ENCODE peak calls at places on chromosomes 12 and 14, in nine cellular contexts. N is fibroblast of lung, Z is IMR-90, W is Karpas-422, F is H9, U is neuronal stem cell, T is trophoblast cell, X is mesenchymal stem cell, P is GM12878. S is an unnamed sample.

GRCh38 chr12:52687527-52688385 is 7.5 kb upstream of the KRT1 start:
- DNase-seq in N (no peak), Z (no peak), W (no peak), F (no peak), U (no peak), T (peak), X (no peak), P (no peak), S (peak)

GRCh38 chr12:39372929-39373328 is 70.0 kb downstream of the KIF21A start:
- DNase-seq in N (no peak), Z (no peak), W (no peak), F (no peak), U (no peak), T (no peak), X (no peak), P (peak), S (peak)

GRCh38 chr14:77124345-77125274 is 17.0 kb downstream of the ZDHHC22 start:
- DNase-seq in N (peak), Z (peak), W (no peak), F (peak), U (peak), T (peak), X (peak), P (no peak), S (peak)

GRCh38 chr12:89799316-89799715 is 90.7 kb upstream of the ATP2B1 start:
- DNase-seq in N (no peak), Z (no peak), W (no peak), F (no peak), U (no peak), T (no peak), X (no peak), P (no peak), S (no peak)

GRCh38 chr12:32987526-32987925 is 90.9 kb upstream of the PKP2 start:
- DNase-seq in N (no peak), Z (no peak), W (no peak), F (no peak), U (no peak), T (no peak), X (no peak), P (no peak), S (no peak)

GRCh38 chr12:3335078-3335487 is 155.9 kb upstream of the PRMT8 start:
- DNase-seq in N (no peak), Z (no peak), W (no peak), F (no peak), U (no peak), T (no peak), X (no peak), P (no peak), S (no peak)

GRCh38 chr14:74670726-74671125 is 42.2 kb downstream of the AREL1 start:
- DNase-seq in N (peak), Z (peak), W (no peak), F (no peak), U (no peak), T (no peak), X (peak), P (no peak), S (no peak)

GRCh38 chr12:104495786-104496185 is 39.0 kb downstream of the CHST11 start:
- DNase-seq in N (peak), Z (peak), W (no peak), F (no peak), U (no peak), T (no peak), X (no peak), P (no peak), S (no peak)

GRCh38 chr12:119505001-119505400 is 88.6 kb upstream of the TMEM233 start:
- DNase-seq in N (peak), Z (no peak), W (no peak), F (no peak), U (no peak), T (peak), X (no peak), P (no peak), S (no peak)

GRCh38 chr12:74941678-74942077 is 268.0 kb downstream of the KCNC2 start:
- DNase-seq in N (no peak), Z (no peak), W (no peak), F (no peak), U (no peak), T (no peak), X (no peak), P (no peak), S (no peak)

GRCh38 chr12:92369643-92370042 is 224.0 kb upstream of the BTG1 start:
- DNase-seq in N (peak), Z (no peak), W (no peak), F (no peak), U (no peak), T (no peak), X (no peak), P (no peak), S (peak)

GRCh38 chr12:14243941-14244340 is 121.5 kb upstream of the ATF7IP start:
- DNase-seq in N (no peak), Z (no peak), W (no peak), F (no peak), U (no peak), T (peak), X (no peak), P (no peak), S (no peak)
- H3K9ac ChIP-seq in N (no peak), Z (no peak), W (no peak), F (no peak), U (no peak), T (no peak), X (no peak), P (no peak), S (no peak)

GRCh38 chr12:121789233-121789781 is 4.2 kb downstream of the RHOF start:
- DNase-seq in N (no peak), Z (no peak), W (no peak), F (no peak), U (no peak), T (no peak), X (no peak), P (no peak), S (no peak)
- H3K27ac ChIP-seq in N (no peak), Z (no peak), W (no peak), F (no peak), U (no peak), T (no peak), X (no peak), P (peak), S (no peak)

DNA sequence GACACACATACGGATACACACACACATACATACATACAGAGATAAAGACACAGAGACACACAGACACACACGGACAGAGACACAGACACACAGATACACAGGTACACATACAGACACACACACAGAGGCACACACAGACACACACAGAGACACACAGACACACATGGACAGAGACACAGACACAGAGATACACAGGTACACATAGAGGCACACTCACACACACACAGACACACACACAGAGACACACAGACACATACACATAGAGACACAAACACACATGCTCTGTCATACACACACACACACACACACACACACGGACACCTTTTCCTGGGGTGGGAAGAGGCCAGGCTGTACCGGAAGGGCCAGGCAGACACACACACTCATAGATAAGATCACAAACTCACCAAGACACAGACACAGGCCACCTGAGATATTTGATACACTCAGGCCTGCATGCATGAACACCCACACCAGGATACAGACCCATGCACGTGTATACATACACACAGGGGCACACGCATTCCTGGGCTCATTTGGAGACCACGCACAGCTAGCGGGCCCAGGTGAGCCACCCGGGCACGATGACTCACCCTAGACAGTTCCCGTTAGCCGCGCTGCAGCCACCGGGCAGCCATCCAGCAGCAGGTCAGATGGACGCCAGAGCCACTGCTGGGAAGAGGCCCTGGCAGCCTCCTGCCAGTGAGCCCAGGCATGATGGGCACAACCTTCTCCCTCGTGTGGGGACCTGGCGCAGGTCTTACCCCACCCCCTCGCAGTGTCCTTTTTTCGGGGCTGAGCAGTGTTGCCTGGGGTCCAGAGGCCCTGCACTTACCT is 1.8 kb upstream of the AHNAK2 start:
- DNase-seq in N (peak), Z (peak), W (no peak), F (peak), U (no peak), T (peak), X (no peak), P (no peak), S (peak)
- H3K4me2 ChIP-seq in N (no peak), Z (no peak), W (no peak), F (no peak), U (no peak), T (no peak), X (no peak), P (no peak), S (peak)

GRCh38 chr12:118417942-118418341 is 41.6 kb downstream of the SUDS3 start:
- DNase-seq in N (no peak), Z (no peak), W (no peak), F (no peak), U (no peak), T (no peak), X (no peak), P (no peak), S (no peak)

GRCh38 chr12:118420673-118421072 is 44.3 kb downstream of the SUDS3 start:
- DNase-seq in N (no peak), Z (no peak), W (no peak), F (no peak), U (no peak), T (no peak), X (no peak), P (no peak), S (no peak)

GRCh38 chr12:118418385-118419057 is 42.2 kb downstream of the SUDS3 start:
- DNase-seq in N (no peak), Z (no peak), W (no peak), F (no peak), U (no peak), T (no peak), X (no peak), P (no peak), S (peak)
- H3K9ac ChIP-seq in N (no peak), Z (no peak), W (no peak), F (no peak), U (no peak), T (no peak), X (no peak), P (no peak), S (no peak)

GRCh38 chr14:64531567-64531966 is 9.0 kb upstream of the HSPA2 start:
- DNase-seq in N (no peak), Z (no peak), W (no peak), F (no peak), U (no peak), T (no peak), X (no peak), P (no peak), S (no peak)
- H3K27ac ChIP-seq in N (no peak), Z (no peak), W (no peak), F (no peak), U (no peak), T (no peak), X (no peak), P (no peak), S (no peak)

GRCh38 chr14:89138846-89139245 is 278.2 kb downstream of the FOXN3 start:
- DNase-seq in N (peak), Z (no peak), W (no peak), F (no peak), U (no peak), T (no peak), X (no peak), P (no peak), S (no peak)
- H3K4me2 ChIP-seq in N (no peak), Z (no peak), W (no peak), F (no peak), U (no peak), T (no peak), X (no peak), P (no peak), S (no peak)

GRCh38 chr12:54937929-54938328 is 46.6 kb downstream of the TESPA1 start:
- DNase-seq in N (no peak), Z (no peak), W (no peak), F (no peak), U (no peak), T (no peak), X (no peak), P (no peak), S (no peak)
- H3K9ac ChIP-seq in N (no peak), Z (no peak), W (no peak), F (no peak), U (no peak), T (no peak), X (no peak), P (no peak), S (no peak)